ENCODE peak calls at places on chromosomes 3 and 15, in six cellular contexts. One of them, this sample, is unnamed. For H3K27me3, the result is how much of the 10 kb centered on the place peaks cover.

GRCh38 chr3:39144748-39145380 is 8.5 kb downstream of the CSRNP1 start:
- DNase-seq in spleen: peak
- DNase-seq in PC-9: no peak
- DNase-seq in body of pancreas: no peak
- DNase-seq in tibial artery: peak
- DNase-seq in left ventricle myocardium inferior: no peak
- DNase-seq in this sample: no peak

GRCh38 chr15:79209116-79209515 is 73.4 kb upstream of the ANKRD34C start:
- DNase-seq in spleen: no peak
- DNase-seq in PC-9: no peak
- DNase-seq in body of pancreas: no peak
- DNase-seq in tibial artery: no peak
- DNase-seq in left ventricle myocardium inferior: no peak
- DNase-seq in this sample: no peak

GRCh38 chr3:190048831-190049541 is 71.7 kb downstream of the P3H2 start:
- DNase-seq in spleen: no peak
- DNase-seq in PC-9: no peak
- DNase-seq in body of pancreas: no peak
- DNase-seq in tibial artery: peak
- DNase-seq in left ventricle myocardium inferior: no peak
- DNase-seq in this sample: no peak

GRCh38 chr3:187130346-187131066 is 8.8 kb downstream of the RPL39L start:
- DNase-seq in spleen: no peak
- DNase-seq in PC-9: no peak
- DNase-seq in body of pancreas: no peak
- DNase-seq in tibial artery: no peak
- DNase-seq in left ventricle myocardium inferior: no peak
- DNase-seq in this sample: no peak

GRCh38 chr3:27324695-27325094 is 44.5 kb downstream of the NEK10 start:
- DNase-seq in spleen: no peak
- DNase-seq in PC-9: no peak
- DNase-seq in body of pancreas: no peak
- DNase-seq in tibial artery: no peak
- DNase-seq in left ventricle myocardium inferior: no peak
- DNase-seq in this sample: no peak

GRCh38 chr15:49423021-49423420 is at the start of gene FGF7:
- DNase-seq in spleen: no peak
- DNase-seq in PC-9: no peak
- DNase-seq in body of pancreas: no peak
- DNase-seq in tibial artery: no peak
- DNase-seq in left ventricle myocardium inferior: no peak
- DNase-seq in this sample: no peak

GRCh38 chr3:148756306-148756705 is 58.6 kb downstream of the AGTR1 start:
- DNase-seq in spleen: no peak
- DNase-seq in PC-9: no peak
- DNase-seq in body of pancreas: no peak
- DNase-seq in tibial artery: no peak
- DNase-seq in left ventricle myocardium inferior: no peak
- DNase-seq in this sample: no peak

GRCh38 chr15:91182096-91182495 is 82.0 kb downstream of the SV2B start:
- DNase-seq in spleen: no peak
- DNase-seq in PC-9: no peak
- DNase-seq in body of pancreas: no peak
- DNase-seq in tibial artery: no peak
- DNase-seq in left ventricle myocardium inferior: no peak
- DNase-seq in this sample: no peak

GRCh38 chr15:45199136-45199810 is 11.5 kb upstream of the SHF start:
- DNase-seq in spleen: no peak
- DNase-seq in PC-9: peak
- DNase-seq in body of pancreas: peak
- DNase-seq in tibial artery: no peak
- DNase-seq in left ventricle myocardium inferior: no peak
- DNase-seq in this sample: no peak

GRCh38 chr3:156509209-156510174 is 45.4 kb downstream of the SSR3 start:
- DNase-seq in spleen: no peak
- DNase-seq in PC-9: peak
- DNase-seq in body of pancreas: no peak
- DNase-seq in tibial artery: no peak
- DNase-seq in left ventricle myocardium inferior: no peak
- DNase-seq in this sample: peak

GRCh38 chr3:38782148-38782547 is 33.9 kb downstream of the SCN10A start:
- DNase-seq in spleen: no peak
- DNase-seq in PC-9: no peak
- DNase-seq in body of pancreas: no peak
- DNase-seq in tibial artery: no peak
- DNase-seq in left ventricle myocardium inferior: no peak
- DNase-seq in this sample: no peak

GRCh38 chr3:43647331-43648166 is 25.7 kb upstream of the ANO10 start:
- DNase-seq in spleen: no peak
- DNase-seq in PC-9: no peak
- DNase-seq in body of pancreas: no peak
- DNase-seq in tibial artery: no peak
- DNase-seq in left ventricle myocardium inferior: no peak
- DNase-seq in this sample: no peak

GRCh38 chr3:107142171-107142570 is 235.1 kb upstream of the CCDC54 start:
- DNase-seq in spleen: no peak
- DNase-seq in PC-9: no peak
- DNase-seq in body of pancreas: no peak
- DNase-seq in tibial artery: no peak
- DNase-seq in left ventricle myocardium inferior: no peak
- DNase-seq in this sample: no peak

GRCh38 chr15:34435658-34436057 is 1.9 kb downstream of the GOLGA8A start:
- DNase-seq in spleen: peak
- DNase-seq in PC-9: no peak
- DNase-seq in body of pancreas: no peak
- DNase-seq in tibial artery: no peak
- DNase-seq in left ventricle myocardium inferior: no peak
- DNase-seq in this sample: no peak

GRCh38 chr15:50880651-50881114 is 27.8 kb upstream of the AP4E1 start:
- DNase-seq in spleen: no peak
- DNase-seq in PC-9: no peak
- DNase-seq in body of pancreas: no peak
- DNase-seq in tibial artery: no peak
- DNase-seq in left ventricle myocardium inferior: no peak
- DNase-seq in this sample: no peak

GRCh38 chr3:178618197-178618596 is 82.0 kb downstream of the KCNMB2 start:
- DNase-seq in spleen: no peak
- DNase-seq in PC-9: no peak
- DNase-seq in body of pancreas: no peak
- DNase-seq in tibial artery: no peak
- DNase-seq in left ventricle myocardium inferior: no peak
- DNase-seq in this sample: no peak

GRCh38 chr3:38575279-38575843 is 74.1 kb downstream of the SCN5A start:
- DNase-seq in spleen: peak
- DNase-seq in PC-9: no peak
- DNase-seq in body of pancreas: no peak
- DNase-seq in tibial artery: peak
- DNase-seq in left ventricle myocardium inferior: no peak
- DNase-seq in this sample: no peak

GRCh38 chr3:141368925-141369794 is 856 bp downstream of the ZBTB38 start:
- DNase-seq in spleen: no peak
- DNase-seq in PC-9: no peak
- DNase-seq in body of pancreas: no peak
- DNase-seq in tibial artery: no peak
- DNase-seq in left ventricle myocardium inferior: no peak
- DNase-seq in this sample: no peak

GRCh38 chr3:4864503-4864902 is 114.7 kb upstream of the BHLHE40 start:
- DNase-seq in spleen: no peak
- DNase-seq in PC-9: no peak
- DNase-seq in body of pancreas: no peak
- DNase-seq in tibial artery: no peak
- DNase-seq in left ventricle myocardium inferior: no peak
- DNase-seq in this sample: no peak

GRCh38 chr3:182490601-182491485 is 302.5 kb upstream of the ATP11B start:
- DNase-seq in spleen: no peak
- DNase-seq in PC-9: peak
- DNase-seq in body of pancreas: no peak
- DNase-seq in tibial artery: no peak
- DNase-seq in left ventricle myocardium inferior: no peak
- DNase-seq in this sample: peak

GRCh38 chr3:105905328-105905727 is 36.5 kb upstream of the CBLB start:
- DNase-seq in spleen: no peak
- DNase-seq in PC-9: no peak
- DNase-seq in body of pancreas: no peak
- DNase-seq in tibial artery: no peak
- DNase-seq in left ventricle myocardium inferior: no peak
- DNase-seq in this sample: no peak

GRCh38 chr15:74127954-74128784 is 2.2 kb upstream of the ISLR2 start:
- DNase-seq in spleen: peak
- DNase-seq in PC-9: no peak
- DNase-seq in body of pancreas: no peak
- DNase-seq in tibial artery: peak
- DNase-seq in left ventricle myocardium inferior: no peak
- DNase-seq in this sample: no peak

GRCh38 chr3:8658326-8659212 is 14.0 kb upstream of the SSUH2 start:
- DNase-seq in spleen: peak
- DNase-seq in PC-9: peak
- DNase-seq in body of pancreas: peak
- DNase-seq in tibial artery: peak
- DNase-seq in left ventricle myocardium inferior: peak
- DNase-seq in this sample: no peak

GRCh38 chr3:111331306-111331705 is 210.7 kb upstream of the CD96 start:
- DNase-seq in spleen: no peak
- DNase-seq in PC-9: no peak
- DNase-seq in body of pancreas: no peak
- DNase-seq in tibial artery: no peak
- DNase-seq in left ventricle myocardium inferior: no peak
- DNase-seq in this sample: no peak

GRCh38 chr15:90859234-90860131 is 8.9 kb upstream of the FURIN start:
- DNase-seq in spleen: no peak
- DNase-seq in PC-9: no peak
- DNase-seq in body of pancreas: peak
- DNase-seq in tibial artery: no peak
- DNase-seq in left ventricle myocardium inferior: no peak
- DNase-seq in this sample: no peak

GRCh38 chr3:50876947-50877346 is 202.2 kb downstream of the DOCK3 start:
- DNase-seq in spleen: no peak
- DNase-seq in PC-9: no peak
- DNase-seq in body of pancreas: no peak
- DNase-seq in tibial artery: no peak
- DNase-seq in left ventricle myocardium inferior: no peak
- DNase-seq in this sample: no peak

GRCh38 chr3:62529230-62529629 is 155.9 kb upstream of the FEZF2 start:
- DNase-seq in spleen: no peak
- DNase-seq in PC-9: peak
- DNase-seq in body of pancreas: peak
- DNase-seq in tibial artery: no peak
- DNase-seq in left ventricle myocardium inferior: peak
- DNase-seq in this sample: peak

GRCh38 chr3:77889616-77890015 is 849.7 kb downstream of the ROBO2 start:
- DNase-seq in spleen: no peak
- DNase-seq in PC-9: no peak
- DNase-seq in body of pancreas: no peak
- DNase-seq in tibial artery: no peak
- DNase-seq in left ventricle myocardium inferior: no peak
- DNase-seq in this sample: no peak

GRCh38 chr15:31227954-31228542 is 98.6 kb upstream of the KLF13 start:
- DNase-seq in spleen: no peak
- DNase-seq in PC-9: no peak
- DNase-seq in body of pancreas: no peak
- DNase-seq in tibial artery: no peak
- DNase-seq in left ventricle myocardium inferior: no peak
- DNase-seq in this sample: no peak

GRCh38 chr15:96360581-96361308 is 30.2 kb downstream of the NR2F2 start:
- DNase-seq in spleen: no peak
- DNase-seq in PC-9: no peak
- DNase-seq in body of pancreas: no peak
- DNase-seq in tibial artery: no peak
- DNase-seq in left ventricle myocardium inferior: no peak
- DNase-seq in this sample: no peak
- H3K27me3 ChIP-seq in spleen: under half
- H3K27me3 ChIP-seq in PC-9: under half
- H3K27me3 ChIP-seq in body of pancreas: under half
- H3K27me3 ChIP-seq in tibial artery: under half
- H3K27me3 ChIP-seq in left ventricle myocardium inferior: half or more
- H3K27me3 ChIP-seq in this sample: half or more

GRCh38 chr15:61151791-61152190 is 77.3 kb downstream of the RORA start:
- DNase-seq in spleen: no peak
- DNase-seq in PC-9: no peak
- DNase-seq in body of pancreas: no peak
- DNase-seq in tibial artery: no peak
- DNase-seq in left ventricle myocardium inferior: no peak
- DNase-seq in this sample: no peak
- H3K27me3 ChIP-seq in spleen: under half
- H3K27me3 ChIP-seq in PC-9: under half
- H3K27me3 ChIP-seq in body of pancreas: under half
- H3K27me3 ChIP-seq in tibial artery: under half
- H3K27me3 ChIP-seq in left ventricle myocardium inferior: under half
- H3K27me3 ChIP-seq in this sample: under half

GRCh38 chr15:32849769-32850668 is 132.2 kb downstream of the GREM1 start:
- DNase-seq in spleen: no peak
- DNase-seq in PC-9: no peak
- DNase-seq in body of pancreas: no peak
- DNase-seq in tibial artery: no peak
- DNase-seq in left ventricle myocardium inferior: no peak
- DNase-seq in this sample: no peak
- H3K27me3 ChIP-seq in spleen: under half
- H3K27me3 ChIP-seq in PC-9: under half
- H3K27me3 ChIP-seq in body of pancreas: under half
- H3K27me3 ChIP-seq in tibial artery: under half
- H3K27me3 ChIP-seq in left ventricle myocardium inferior: under half
- H3K27me3 ChIP-seq in this sample: under half

GRCh38 chr15:69578252-69578651 is 125.6 kb downstream of the RPLP1 start:
- DNase-seq in spleen: no peak
- DNase-seq in PC-9: no peak
- DNase-seq in body of pancreas: no peak
- DNase-seq in tibial artery: no peak
- DNase-seq in left ventricle myocardium inferior: no peak
- DNase-seq in this sample: no peak

GRCh38 chr15:69579950-69580618 is 127.5 kb downstream of the RPLP1 start:
- DNase-seq in spleen: no peak
- DNase-seq in PC-9: no peak
- DNase-seq in body of pancreas: no peak
- DNase-seq in tibial artery: no peak
- DNase-seq in left ventricle myocardium inferior: no peak
- DNase-seq in this sample: no peak

GRCh38 chr15:69576948-69577351 is 124.3 kb downstream of the RPLP1 start:
- DNase-seq in spleen: no peak
- DNase-seq in PC-9: peak
- DNase-seq in body of pancreas: peak
- DNase-seq in tibial artery: no peak
- DNase-seq in left ventricle myocardium inferior: no peak
- DNase-seq in this sample: no peak

GRCh38 chr15:69577397-69577796 is 124.8 kb downstream of the RPLP1 start:
- DNase-seq in spleen: no peak
- DNase-seq in PC-9: no peak
- DNase-seq in body of pancreas: no peak
- DNase-seq in tibial artery: no peak
- DNase-seq in left ventricle myocardium inferior: no peak
- DNase-seq in this sample: no peak

GRCh38 chr15:69578792-69579587 is 126.4 kb downstream of the RPLP1 start:
- DNase-seq in spleen: peak
- DNase-seq in PC-9: peak
- DNase-seq in body of pancreas: peak
- DNase-seq in tibial artery: peak
- DNase-seq in left ventricle myocardium inferior: no peak
- DNase-seq in this sample: no peak
- H3K27me3 ChIP-seq in spleen: under half
- H3K27me3 ChIP-seq in PC-9: under half
- H3K27me3 ChIP-seq in body of pancreas: under half
- H3K27me3 ChIP-seq in tibial artery: under half
- H3K27me3 ChIP-seq in left ventricle myocardium inferior: under half
- H3K27me3 ChIP-seq in this sample: under half

GRCh38 chr3:169657351-169658124 is 6.0 kb downstream of the MECOM start:
- DNase-seq in spleen: no peak
- DNase-seq in PC-9: no peak
- DNase-seq in body of pancreas: peak
- DNase-seq in tibial artery: no peak
- DNase-seq in left ventricle myocardium inferior: no peak
- DNase-seq in this sample: no peak
- H3K27me3 ChIP-seq in spleen: under half
- H3K27me3 ChIP-seq in PC-9: under half
- H3K27me3 ChIP-seq in body of pancreas: under half
- H3K27me3 ChIP-seq in tibial artery: under half
- H3K27me3 ChIP-seq in left ventricle myocardium inferior: half or more
- H3K27me3 ChIP-seq in this sample: half or more

This sample was measured in NT2/D1.